ENCODE peak calls at places on chromosomes 4 and X, in five cellular contexts. K is cardiac muscle cell, O is fibroblast of mammary gland, X is PC-3, F is lower leg skin. E is an unnamed sample.
A peak's percentile ranks its signal among the peaks of the same experiment; 100 is the strongest.

GRCh38 chr4:5753366-5753765 is 42.4 kb downstream of the EVC start:
- DNase-seq in F (peak; percentile 72), X (no peak), O (peak; percentile 47), K (no peak), E (peak; percentile 59)

GRCh38 chr4:2365054-2365912 is 53.2 kb downstream of the ZFYVE28 start:
- DNase-seq in F (no peak), O (no peak), K (no peak), X (peak; percentile 2), E (no peak)

GRCh38 chr4:6840062-6840976 is 57.8 kb downstream of the KIAA0232 start:
- DNase-seq in F (no peak), K (peak; percentile 79), O (peak; percentile 73), X (no peak), E (no peak)

GRCh38 chr4:143352052-143352451 is 15.4 kb downstream of the GAB1 start:
- DNase-seq in F (no peak), O (peak; percentile 23), X (peak; percentile 86), K (peak; percentile 24), E (no peak)

GRCh38 chrX:154799554-154800348 is 5.5 kb downstream of the MPP1 start:
- DNase-seq in K (peak; percentile 64), F (no peak), O (peak; percentile 26), X (peak; percentile 64), E (no peak)

GRCh38 chr4:29046716-29047115 is 1673.5 kb upstream of the PCDH7 start:
- DNase-seq in O (peak; percentile 60), K (peak; percentile 36), F (no peak), X (peak; percentile 31), E (no peak)

GRCh38 chr4:8247047-8247930 is 22.3 kb upstream of the HTRA3 start:
- DNase-seq in O (peak; percentile 51), X (no peak), F (peak; percentile 95), K (peak; percentile 90), E (no peak)

GRCh38 chr4:185219551-185220344 is 10.3 kb downstream of the SNX25 start:
- DNase-seq in F (no peak), K (peak; percentile 83), O (peak; percentile 82), X (no peak), E (no peak)

GRCh38 chrX:68299923-68300322 is 133.4 kb downstream of the OPHN1 start:
- DNase-seq in F (no peak), K (no peak), O (no peak), X (no peak), E (no peak)

GRCh38 chrX:103356023-103356798 is at the start of gene TCEAL9:
- DNase-seq in K (peak; percentile 88), X (peak; percentile 48), O (peak; percentile 85), F (no peak), E (no peak)

GRCh38 chr4:4402966-4403365 is 16.1 kb downstream of the NSG1 start:
- DNase-seq in F (no peak), O (peak; percentile 42), K (no peak), X (peak; percentile 44), E (no peak)

GRCh38 chr4:3573131-3573530 is 40.9 kb upstream of the LRPAP1 start:
- DNase-seq in X (no peak), O (no peak), F (peak; percentile 62), K (no peak), E (no peak)

GRCh38 chrX:133444952-133445831 is 29.9 kb upstream of the GPC4 start:
- DNase-seq in F (no peak), O (peak; percentile 6), K (peak; percentile 2), X (peak; percentile 61), E (no peak)

DNA sequence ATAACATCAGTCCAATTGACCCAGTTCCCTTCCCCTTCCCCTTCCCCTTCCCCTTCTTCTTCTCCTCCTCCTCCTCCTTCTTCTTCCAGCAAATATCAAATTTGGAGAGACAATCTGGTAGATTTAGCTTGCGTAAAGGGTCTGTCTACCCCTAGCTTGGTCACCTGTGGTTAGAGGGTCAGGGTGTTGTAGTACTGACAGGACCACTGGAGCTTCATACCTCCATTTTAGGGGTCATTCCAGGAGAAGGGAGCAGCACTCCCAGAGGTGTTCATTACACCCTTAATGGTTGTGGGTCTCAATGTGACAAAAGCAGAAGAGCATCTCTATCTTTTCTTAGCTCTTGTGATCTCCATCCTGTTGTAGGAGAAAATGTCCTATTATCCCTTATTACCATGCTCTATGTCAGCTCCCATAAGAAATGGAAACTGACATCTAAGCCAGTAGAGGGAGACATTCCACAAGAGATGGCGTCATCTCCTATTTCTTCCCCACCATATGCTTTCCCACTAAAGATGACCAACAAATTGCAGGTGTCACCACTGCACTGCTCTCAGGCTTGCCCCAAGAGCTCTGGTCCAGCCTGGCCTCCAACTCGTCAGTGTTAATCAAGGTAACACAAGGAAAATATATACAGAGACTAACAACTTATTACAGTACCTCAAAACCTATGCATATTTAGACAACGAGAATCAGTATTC is 3.5 kb upstream of the FGB start:
- DNase-seq in K (peak; percentile 66), O (peak; percentile 75), X (peak; percentile 78), F (no peak), E (no peak)
- TF ChIP-seq CTCF in K (peak; percentile 60), O (peak; percentile 76), X (peak; percentile 86), F (no peak), E (peak; percentile 61)

GRCh38 chrX:94775640-94776039 is 1101.6 kb downstream of the FAM133A start:
- DNase-seq in F (no peak), X (no peak), O (no peak), K (no peak), E (no peak)
- TF ChIP-seq CTCF in F (no peak), X (no peak), O (no peak), K (no peak), E (no peak)

GRCh38 chr4:139085141-139085540 is 69.6 kb downstream of the NOCT start:
- DNase-seq in K (peak; percentile 35), X (peak; percentile 19), O (peak; percentile 45), F (no peak), E (no peak)

GRCh38 chr4:139078926-139079325 is 63.3 kb downstream of the NOCT start:
- DNase-seq in X (no peak), F (no peak), K (no peak), O (no peak), E (no peak)

GRCh38 chr4:139082750-139083532 is 67.4 kb downstream of the NOCT start:
- DNase-seq in K (peak; percentile 98), X (peak; percentile 97), F (peak; percentile 99), O (peak; percentile 96), E (peak; percentile 97)

GRCh38 chr4:139083533-139084424 is 68.2 kb downstream of the NOCT start:
- DNase-seq in K (peak; percentile 96), F (peak; percentile 96), O (peak; percentile 88), X (peak; percentile 85), E (peak; percentile 95)

GRCh38 chr4:139084425-139085093 is 69.0 kb downstream of the NOCT start:
- DNase-seq in X (no peak), F (no peak), K (no peak), O (peak; percentile 9), E (no peak)
- TF ChIP-seq CTCF in X (no peak), F (no peak), K (no peak), O (no peak), E (no peak)

GRCh38 chr4:10403633-10404445 is 53.4 kb downstream of the ZNF518B start:
- DNase-seq in O (peak; percentile 32), X (peak; percentile 48), K (peak; percentile 71), F (no peak), E (no peak)
- TF ChIP-seq CTCF in O (peak; percentile 38), X (peak; percentile 61), K (peak; percentile 51), F (no peak), E (peak; percentile 70)

DNA sequence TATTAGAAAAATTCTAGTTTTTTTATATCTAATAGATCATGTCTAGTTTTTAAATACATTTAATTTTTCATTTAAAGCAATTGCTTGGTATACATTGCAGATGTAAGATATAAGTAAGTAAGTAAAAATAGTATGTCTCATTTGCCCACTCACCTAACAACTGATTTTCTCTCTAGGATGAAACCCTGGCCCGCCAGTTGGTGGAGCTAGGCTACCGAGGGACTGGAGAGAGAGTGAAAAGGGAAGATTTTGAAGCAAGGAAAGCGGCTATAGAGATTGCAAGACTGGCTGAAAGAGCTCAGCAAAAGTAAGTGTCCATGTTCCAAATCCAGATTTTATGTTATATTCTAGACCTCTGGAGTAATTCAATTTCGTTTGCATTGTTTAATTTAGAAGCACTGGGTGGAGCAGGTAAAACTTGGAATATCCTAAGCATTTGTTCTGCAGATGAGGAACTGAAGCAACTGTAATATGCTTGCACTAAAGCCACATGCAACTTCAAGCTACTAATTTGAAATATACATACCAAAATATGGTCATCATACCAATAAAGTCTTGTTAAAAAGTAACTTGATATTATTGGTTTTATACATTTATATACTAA is 27.1 kb downstream of the CFAP299 start:
- DNase-seq in X (peak; percentile 70), F (no peak), K (peak; percentile 59), O (peak; percentile 43), E (no peak)
- TF ChIP-seq CTCF in X (peak; percentile 82), F (no peak), K (peak; percentile 75), O (peak; percentile 72), E (peak; percentile 66)

GRCh38 chrX:118325453-118325852 is 20.5 kb upstream of the WDR44 start:
- DNase-seq in O (peak; percentile 8), F (no peak), K (peak; percentile 4), X (peak; percentile 22), E (no peak)
- TF ChIP-seq CTCF in O (peak; percentile 26), F (no peak), K (peak; percentile 29), X (peak; percentile 48), E (peak; percentile 59)

GRCh38 chr4:40369437-40370278 is 34.5 kb downstream of the CHRNA9 start:
- DNase-seq in X (no peak), F (no peak), K (no peak), O (no peak), E (no peak)
- TF ChIP-seq CTCF in X (no peak), F (no peak), K (no peak), O (no peak), E (no peak)

GRCh38 chrX:15464704-15465103 is 28.4 kb downstream of the PIR start:
- DNase-seq in F (no peak), X (peak; percentile 2), K (no peak), O (peak; percentile 15), E (no peak)

GRCh38 chrX:15469613-15470012 is 23.5 kb downstream of the PIR start:
- DNase-seq in X (no peak), F (no peak), K (no peak), O (no peak), E (no peak)

GRCh38 chrX:15468036-15468435 is 25.1 kb downstream of the PIR start:
- DNase-seq in O (peak; percentile 81), X (peak; percentile 64), F (no peak), K (peak; percentile 64), E (no peak)

GRCh38 chrX:15465347-15465746 is 27.8 kb downstream of the PIR start:
- DNase-seq in F (no peak), O (peak; percentile 85), X (no peak), K (peak; percentile 14), E (no peak)

DNA sequence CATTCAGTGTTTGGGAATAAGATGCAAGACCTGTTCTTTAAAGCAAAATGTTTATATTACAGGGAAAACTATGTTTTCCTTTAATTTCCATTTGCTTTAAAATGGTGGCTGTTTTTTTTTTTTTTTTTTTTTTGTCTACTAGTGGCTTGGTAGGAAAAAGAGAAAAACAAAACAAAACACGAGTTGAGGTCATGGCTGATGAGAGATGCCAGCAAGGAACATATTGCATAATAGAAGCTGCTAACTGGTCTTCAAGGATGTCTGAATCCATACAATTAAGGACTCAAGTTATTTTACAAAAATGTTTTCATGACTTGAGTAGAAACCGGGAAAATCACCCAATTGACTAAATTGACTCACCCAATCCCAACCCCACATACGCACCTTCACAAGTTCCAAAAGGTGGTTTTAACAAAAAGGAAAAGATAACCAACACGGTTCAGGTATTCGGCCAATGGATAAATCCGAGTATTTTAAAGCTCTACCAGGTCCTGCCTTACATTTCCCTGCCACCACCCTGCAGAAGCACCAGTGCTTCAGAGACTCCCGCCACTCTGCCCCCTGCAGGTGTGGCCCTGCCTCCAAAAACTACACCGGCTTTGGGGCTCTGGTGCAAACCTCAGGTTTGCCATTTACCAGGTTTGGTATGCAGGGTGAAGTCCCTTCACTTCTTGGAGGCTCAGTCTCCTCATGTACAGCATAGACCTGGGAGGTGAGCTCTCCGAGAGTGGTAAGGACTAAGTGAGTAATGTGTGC is 27.1 kb downstream of the PIR start:
- DNase-seq in X (peak; percentile 5), F (no peak), O (peak; percentile 70), K (peak; percentile 44), E (no peak)
- TF ChIP-seq CTCF in X (peak; percentile 41), F (no peak), O (no peak), K (peak; percentile 6), E (peak; percentile 7)